ENCODE peak calls at places on chromosomes 5 and 9, in five cellular contexts. One of them, this sample, is unnamed.

GRCh38 chr5:143134269-143134668 is 269.2 kb downstream of the NR3C1 start:
- DNase-seq in tibial nerve: no peak
- DNase-seq in sigmoid colon: no peak
- DNase-seq in uterus: no peak
- DNase-seq in A549: no peak
- DNase-seq in this sample: peak; percentile 13

GRCh38 chr5:75465480-75465879 is 45.9 kb downstream of the CERT1 start:
- DNase-seq in tibial nerve: no peak
- DNase-seq in sigmoid colon: no peak
- DNase-seq in uterus: no peak
- DNase-seq in A549: no peak
- DNase-seq in this sample: no peak

GRCh38 chr9:82020341-82020740 is 31.8 kb downstream of the SPATA31D1 start:
- DNase-seq in tibial nerve: no peak
- DNase-seq in sigmoid colon: no peak
- DNase-seq in uterus: no peak
- DNase-seq in A549: no peak
- DNase-seq in this sample: no peak

GRCh38 chr9:135908334-135909204 is 1.2 kb upstream of the CAMSAP1 start:
- DNase-seq in tibial nerve: no peak
- DNase-seq in sigmoid colon: peak; percentile 71
- DNase-seq in uterus: no peak
- DNase-seq in A549: no peak
- DNase-seq in this sample: no peak

GRCh38 chr9:90642570-90643539 is at the start of gene DIRAS2:
- DNase-seq in tibial nerve: no peak
- DNase-seq in sigmoid colon: no peak
- DNase-seq in uterus: peak; percentile 24
- DNase-seq in A549: peak; percentile 29
- DNase-seq in this sample: no peak

GRCh38 chr9:121447341-121447834 is 52.3 kb downstream of the GGTA1 start:
- DNase-seq in tibial nerve: no peak
- DNase-seq in sigmoid colon: no peak
- DNase-seq in uterus: no peak
- DNase-seq in A549: no peak
- DNase-seq in this sample: no peak

GRCh38 chr5:98929982-98930355 is 1.2 kb upstream of the CHD1 start:
- DNase-seq in tibial nerve: peak; percentile 26
- DNase-seq in sigmoid colon: no peak
- DNase-seq in uterus: no peak
- DNase-seq in A549: no peak
- DNase-seq in this sample: no peak

GRCh38 chr5:158682631-158683030 is 417.1 kb downstream of the EBF1 start:
- DNase-seq in tibial nerve: no peak
- DNase-seq in sigmoid colon: no peak
- DNase-seq in uterus: no peak
- DNase-seq in A549: no peak
- DNase-seq in this sample: no peak

GRCh38 chr9:88923653-88924284 is 67.5 kb upstream of the S1PR3 start:
- DNase-seq in tibial nerve: no peak
- DNase-seq in sigmoid colon: no peak
- DNase-seq in uterus: no peak
- DNase-seq in A549: no peak
- DNase-seq in this sample: no peak

GRCh38 chr9:88747768-88748167 is 212.8 kb downstream of the NXNL2 start:
- DNase-seq in tibial nerve: peak; percentile 53
- DNase-seq in sigmoid colon: peak; percentile 83
- DNase-seq in uterus: peak; percentile 57
- DNase-seq in A549: peak; percentile 29
- DNase-seq in this sample: peak; percentile 81

GRCh38 chr9:77764894-77765780 is 117.0 kb upstream of the GNA14 start:
- DNase-seq in tibial nerve: no peak
- DNase-seq in sigmoid colon: no peak
- DNase-seq in uterus: no peak
- DNase-seq in A549: no peak
- DNase-seq in this sample: no peak

GRCh38 chr9:33250458-33250995 is 10.6 kb downstream of the SPINK4 start:
- DNase-seq in tibial nerve: no peak
- DNase-seq in sigmoid colon: peak; percentile 38
- DNase-seq in uterus: no peak
- DNase-seq in A549: no peak
- DNase-seq in this sample: no peak

GRCh38 chr5:172170251-172170701 is 17.7 kb downstream of the STK10 start:
- DNase-seq in tibial nerve: no peak
- DNase-seq in sigmoid colon: no peak
- DNase-seq in uterus: no peak
- DNase-seq in A549: no peak
- DNase-seq in this sample: no peak

GRCh38 chr5:27458318-27458717 is 419.9 kb upstream of the CDH9 start:
- DNase-seq in tibial nerve: no peak
- DNase-seq in sigmoid colon: no peak
- DNase-seq in uterus: no peak
- DNase-seq in A549: no peak
- DNase-seq in this sample: no peak

GRCh38 chr9:125397736-125398135 is 136.1 kb downstream of the GAPVD1 start:
- DNase-seq in tibial nerve: no peak
- DNase-seq in sigmoid colon: no peak
- DNase-seq in uterus: no peak
- DNase-seq in A549: no peak
- DNase-seq in this sample: no peak

GRCh38 chr5:40578501-40579451 is 100.9 kb upstream of the PTGER4 start:
- DNase-seq in tibial nerve: no peak
- DNase-seq in sigmoid colon: no peak
- DNase-seq in uterus: no peak
- DNase-seq in A549: no peak
- DNase-seq in this sample: no peak

GRCh38 chr9:93119703-93119952 is 14.4 kb downstream of the NINJ1 start:
- DNase-seq in tibial nerve: no peak
- DNase-seq in sigmoid colon: no peak
- DNase-seq in uterus: no peak
- DNase-seq in A549: no peak
- DNase-seq in this sample: no peak

GRCh38 chr9:93118863-93119702 is 15.0 kb downstream of the NINJ1 start:
- DNase-seq in tibial nerve: no peak
- DNase-seq in sigmoid colon: peak; percentile 64
- DNase-seq in uterus: peak; percentile 18
- DNase-seq in A549: no peak
- DNase-seq in this sample: no peak

GRCh38 chr9:93120846-93121315 is 13.2 kb downstream of the NINJ1 start:
- DNase-seq in tibial nerve: no peak
- DNase-seq in sigmoid colon: peak; percentile 64
- DNase-seq in uterus: peak; percentile 21
- DNase-seq in A549: no peak
- DNase-seq in this sample: no peak

GRCh38 chr9:93121316-93122241 is 12.5 kb downstream of the NINJ1 start:
- DNase-seq in tibial nerve: no peak
- DNase-seq in sigmoid colon: peak; percentile 63
- DNase-seq in uterus: peak; percentile 19
- DNase-seq in A549: no peak
- DNase-seq in this sample: no peak

DNA sequence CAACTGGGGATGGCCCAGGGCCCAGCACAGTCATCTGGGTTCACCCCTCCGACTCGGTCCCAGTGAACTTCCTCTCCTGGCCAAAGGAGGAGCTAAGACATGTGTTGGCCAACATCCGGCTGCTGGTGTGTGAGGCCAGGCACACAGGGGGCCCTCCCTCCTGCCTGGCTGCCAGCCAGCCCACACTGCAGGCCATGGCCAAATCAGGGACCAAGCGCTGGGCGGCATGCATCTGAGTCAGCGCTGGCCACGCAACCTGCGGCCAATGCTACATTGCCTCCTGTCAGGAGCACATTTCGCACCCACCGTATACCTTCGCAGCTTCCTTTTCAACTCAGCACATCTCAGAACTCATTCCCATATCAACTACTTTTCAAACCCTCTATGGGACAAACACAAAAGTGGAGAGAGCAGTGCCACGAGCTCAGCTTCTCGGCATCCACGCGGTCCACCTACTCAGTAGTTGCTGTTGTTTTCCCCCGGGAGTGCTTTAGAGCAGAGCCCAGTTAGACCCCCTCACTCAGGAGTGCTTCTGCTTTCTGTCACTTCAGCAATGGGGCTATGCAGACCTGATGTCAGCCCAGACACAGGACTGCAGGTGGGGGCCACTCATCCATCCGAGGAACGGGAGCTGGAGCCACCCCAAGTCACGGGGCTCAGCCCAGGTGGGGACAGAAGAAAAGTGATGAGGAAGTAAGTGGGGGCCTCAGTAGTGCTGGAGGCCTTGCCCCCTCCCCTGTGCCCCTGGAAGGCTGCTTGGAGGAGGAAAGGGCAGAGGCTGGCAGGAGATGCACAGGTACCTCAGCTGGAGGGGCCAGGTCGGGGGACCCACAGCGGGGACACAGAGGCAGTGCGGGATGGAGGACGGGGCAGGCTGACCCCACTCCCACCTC is 13.9 kb downstream of the NINJ1 start:
- DNase-seq in tibial nerve: peak; percentile 86
- DNase-seq in sigmoid colon: peak; percentile 98
- DNase-seq in uterus: peak; percentile 91
- DNase-seq in A549: peak; percentile 89
- DNase-seq in this sample: peak; percentile 91
- TF ChIP-seq POLR2A in tibial nerve: no peak
- TF ChIP-seq POLR2A in sigmoid colon: no peak
- TF ChIP-seq POLR2A in uterus: no peak
- TF ChIP-seq POLR2A in A549: no peak
- TF ChIP-seq POLR2A in this sample: no peak

DNA sequence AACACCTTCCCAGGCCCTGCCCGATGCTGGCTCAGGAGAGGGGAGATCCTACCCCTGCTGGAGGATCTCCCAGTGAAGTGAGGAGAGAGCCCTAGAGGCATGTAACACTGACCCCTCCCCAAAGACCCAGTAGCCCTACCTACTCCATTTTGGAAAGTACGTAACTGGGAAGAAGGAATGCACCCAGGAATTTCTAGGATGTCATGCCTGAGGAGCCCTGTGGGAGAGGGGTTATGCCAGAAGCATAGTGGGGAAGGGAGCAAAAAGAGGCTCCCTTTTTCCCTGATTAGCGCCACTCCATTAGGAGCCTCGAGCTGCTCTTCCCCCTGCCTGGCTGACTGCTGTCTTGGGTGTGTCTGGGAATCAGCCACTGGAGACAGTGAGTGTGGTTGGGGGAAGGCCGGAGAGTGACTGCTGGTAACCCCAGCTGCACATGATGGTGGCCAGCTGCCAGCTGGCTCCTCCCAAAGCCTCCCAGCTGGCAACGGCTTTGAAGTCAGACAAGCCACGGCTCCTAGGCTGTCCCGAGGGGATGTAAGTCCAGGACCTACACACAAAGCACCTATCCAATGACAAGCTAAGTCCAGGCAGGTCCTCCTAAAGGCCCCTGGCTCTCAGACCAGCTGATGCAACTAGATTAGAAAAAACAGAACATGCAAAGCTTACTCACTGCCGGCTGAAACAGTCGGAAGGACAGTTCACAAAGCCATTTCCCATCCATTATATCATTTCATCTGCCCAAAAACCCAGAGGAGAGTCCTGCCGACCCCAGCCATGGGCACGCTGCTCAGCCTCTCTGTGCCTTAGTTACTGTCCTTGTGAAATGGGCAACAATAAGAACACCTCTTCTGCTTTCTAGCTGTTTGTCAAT is 136.5 kb upstream of the ABCA1 start:
- DNase-seq in tibial nerve: peak; percentile 86
- DNase-seq in sigmoid colon: peak; percentile 99
- DNase-seq in uterus: peak; percentile 88
- DNase-seq in A549: peak; percentile 89
- DNase-seq in this sample: peak; percentile 90
- TF ChIP-seq POLR2A in tibial nerve: no peak
- TF ChIP-seq POLR2A in sigmoid colon: peak; percentile 24
- TF ChIP-seq POLR2A in uterus: no peak
- TF ChIP-seq POLR2A in A549: no peak
- TF ChIP-seq POLR2A in this sample: no peak

GRCh38 chr9:127856094-127856740 is 1.8 kb upstream of the ENG start:
- DNase-seq in tibial nerve: no peak
- DNase-seq in sigmoid colon: no peak
- DNase-seq in uterus: no peak
- DNase-seq in A549: no peak
- DNase-seq in this sample: no peak

GRCh38 chr9:127853312-127854168 is 918 bp downstream of the ENG start:
- DNase-seq in tibial nerve: no peak
- DNase-seq in sigmoid colon: no peak
- DNase-seq in uterus: no peak
- DNase-seq in A549: no peak
- DNase-seq in this sample: no peak

GRCh38 chr9:127852829-127853228 is 1.6 kb downstream of the ENG start:
- DNase-seq in tibial nerve: no peak
- DNase-seq in sigmoid colon: no peak
- DNase-seq in uterus: no peak
- DNase-seq in A549: no peak
- DNase-seq in this sample: no peak

GRCh38 chr9:127855522-127855921 is 1.1 kb upstream of the ENG start:
- DNase-seq in tibial nerve: no peak
- DNase-seq in sigmoid colon: no peak
- DNase-seq in uterus: no peak
- DNase-seq in A549: no peak
- DNase-seq in this sample: no peak

DNA sequence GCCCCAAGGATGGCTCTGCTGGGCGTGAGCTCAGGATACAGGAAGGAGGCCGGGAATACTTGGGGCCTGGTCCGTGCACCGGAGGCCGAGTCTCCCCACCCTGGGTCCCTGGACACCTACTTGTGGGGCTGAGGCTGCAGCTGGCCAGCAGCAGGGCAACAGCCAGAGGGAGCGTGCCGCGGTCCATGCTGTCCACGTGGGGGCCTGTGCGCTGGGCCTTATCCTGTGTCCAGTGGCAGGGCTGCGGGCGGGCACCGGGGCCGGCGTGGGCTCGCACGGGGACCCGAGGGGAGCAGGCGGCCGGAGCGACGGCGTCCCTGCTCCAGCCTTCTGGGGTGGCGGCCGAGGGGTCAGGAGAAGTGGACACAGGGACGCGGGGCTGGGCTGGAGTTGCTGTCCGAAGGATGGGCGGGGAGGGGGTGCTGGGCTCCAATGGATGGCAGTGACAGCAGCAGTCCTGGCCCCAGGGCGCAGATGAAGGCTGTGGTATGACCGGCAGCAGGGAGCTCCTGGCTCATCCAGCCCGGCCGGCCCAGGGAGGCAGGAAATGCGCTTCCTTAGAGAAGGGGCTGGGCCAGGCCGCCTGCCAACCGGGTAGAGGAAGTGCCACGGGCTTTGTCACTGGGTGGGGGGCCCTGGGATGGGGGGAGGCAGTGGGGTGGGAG is at the start of gene ENG:
- DNase-seq in tibial nerve: peak; percentile 66
- DNase-seq in sigmoid colon: peak; percentile 90
- DNase-seq in uterus: peak; percentile 77
- DNase-seq in A549: no peak
- DNase-seq in this sample: peak; percentile 92
- TF ChIP-seq POLR2A in tibial nerve: no peak
- TF ChIP-seq POLR2A in sigmoid colon: no peak
- TF ChIP-seq POLR2A in uterus: no peak
- TF ChIP-seq POLR2A in A549: no peak
- TF ChIP-seq POLR2A in this sample: peak; percentile 96

DNA sequence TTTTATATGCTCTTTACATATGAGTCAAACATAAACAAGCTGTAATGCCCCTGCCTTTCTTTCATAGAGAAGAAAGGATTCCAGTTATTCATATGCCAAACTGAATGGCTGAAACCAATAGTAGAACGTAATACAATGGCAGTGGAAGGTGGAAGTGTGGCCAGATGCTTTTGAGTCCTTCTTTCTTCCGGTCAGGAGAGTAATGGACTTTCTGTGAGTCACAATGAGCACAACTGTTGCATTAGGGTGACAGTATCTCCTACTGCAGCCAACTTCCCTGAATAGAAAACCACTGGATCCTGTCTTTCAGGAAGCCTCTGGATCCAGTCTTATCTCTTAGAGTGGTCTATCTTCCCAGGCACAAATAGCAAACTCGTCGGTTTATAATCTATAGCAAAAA is 855.2 kb downstream of the MAT2B start:
- DNase-seq in tibial nerve: no peak
- DNase-seq in sigmoid colon: no peak
- DNase-seq in uterus: no peak
- DNase-seq in A549: no peak
- DNase-seq in this sample: no peak
- TF ChIP-seq POLR2A in tibial nerve: no peak
- TF ChIP-seq POLR2A in sigmoid colon: no peak
- TF ChIP-seq POLR2A in uterus: no peak
- TF ChIP-seq POLR2A in A549: no peak
- TF ChIP-seq POLR2A in this sample: no peak